ENCODE peak calls at places on chromosome 1, in eight cellular contexts. H is heart left ventricle; I is CD8-positive, alpha-beta T cell; S is colonic mucosa; Z is spleen; V is BE2C; E is stomach; T is Panc1. F is an unnamed sample. For H3K4me1, the result is how much of the 10 kb centered on the place peaks cover.

GRCh38 chr1:207644852-207645631 is at the start of gene CR1L:
- DNase-seq in H (peak), I (peak), S (peak), Z (peak), V (peak), E (peak), T (no peak), F (peak)

GRCh38 chr1:183019860-183020259 is 3.4 kb upstream of the LAMC1 start:
- DNase-seq in H (peak), I (no peak), S (no peak), Z (no peak), V (no peak), E (peak), T (no peak), F (no peak)

GRCh38 chr1:29047142-29047541 is 76.6 kb downstream of the TMEM200B start:
- DNase-seq in H (no peak), I (no peak), S (no peak), Z (no peak), V (no peak), E (no peak), T (no peak), F (no peak)

GRCh38 chr1:89989791-89990190 is 5.1 kb upstream of the ZNF326 start:
- DNase-seq in H (no peak), I (no peak), S (peak), Z (no peak), V (no peak), E (no peak), T (no peak), F (no peak)

GRCh38 chr1:1058921-1059493 is 15.1 kb downstream of the RNF223 start:
- DNase-seq in H (no peak), I (no peak), S (no peak), Z (peak), V (peak), E (no peak), T (no peak), F (no peak)

GRCh38 chr1:200977071-200977754 is 46.3 kb downstream of the KIF21B start:
- DNase-seq in H (no peak), I (no peak), S (no peak), Z (no peak), V (no peak), E (no peak), T (no peak), F (peak)

GRCh38 chr1:109513110-109513702 is 3.7 kb upstream of the AMIGO1 start:
- DNase-seq in H (no peak), I (no peak), S (no peak), Z (no peak), V (no peak), E (no peak), T (no peak), F (no peak)

GRCh38 chr1:67583462-67583950 is 101.5 kb upstream of the GADD45A start:
- DNase-seq in H (no peak), I (no peak), S (no peak), Z (no peak), V (no peak), E (no peak), T (no peak), F (no peak)

GRCh38 chr1:6603424-6603850 is 768 bp upstream of the KLHL21 start:
- DNase-seq in H (peak), I (peak), S (peak), Z (peak), V (peak), E (peak), T (no peak), F (peak)

GRCh38 chr1:156662588-156663055 is 14.6 kb downstream of the NES start:
- DNase-seq in H (no peak), I (no peak), S (no peak), Z (no peak), V (no peak), E (no peak), T (no peak), F (no peak)
- H3K4me1 ChIP-seq in H (half or more), I (under half), S (under half), Z (half or more), V (under half), E (half or more), T (half or more), F (under half)

GRCh38 chr1:212956231-212956630 is 5.9 kb downstream of the VASH2 start:
- DNase-seq in H (no peak), I (no peak), S (no peak), Z (no peak), V (no peak), E (no peak), T (no peak), F (no peak)

GRCh38 chr1:212959266-212960220 is 9.2 kb downstream of the VASH2 start:
- DNase-seq in H (no peak), I (no peak), S (no peak), Z (no peak), V (no peak), E (no peak), T (no peak), F (no peak)

GRCh38 chr1:212957546-212957945 is 7.2 kb downstream of the VASH2 start:
- DNase-seq in H (no peak), I (no peak), S (no peak), Z (no peak), V (no peak), E (no peak), T (no peak), F (no peak)

GRCh38 chr1:212960932-212961331 is 10.6 kb downstream of the VASH2 start:
- DNase-seq in H (no peak), I (no peak), S (no peak), Z (no peak), V (no peak), E (no peak), T (no peak), F (no peak)

GRCh38 chr1:212958175-212958574 is 7.8 kb downstream of the VASH2 start:
- DNase-seq in H (no peak), I (no peak), S (no peak), Z (no peak), V (no peak), E (no peak), T (no peak), F (no peak)
- H3K4me1 ChIP-seq in H (under half), I (under half), S (under half), Z (under half), V (under half), E (under half), T (under half), F (under half)

GRCh38 chr1:51624851-51625250 is 8.0 kb downstream of the OSBPL9 start:
- DNase-seq in H (no peak), I (no peak), S (no peak), Z (no peak), V (no peak), E (no peak), T (no peak), F (no peak)

GRCh38 chr1:51621841-51622454 is 5.1 kb downstream of the OSBPL9 start:
- DNase-seq in H (no peak), I (no peak), S (no peak), Z (no peak), V (no peak), E (no peak), T (no peak), F (no peak)

GRCh38 chr1:51623450-51623849 is 6.6 kb downstream of the OSBPL9 start:
- DNase-seq in H (no peak), I (no peak), S (no peak), Z (no peak), V (no peak), E (no peak), T (no peak), F (no peak)

GRCh38 chr1:51622455-51622913 is 5.6 kb downstream of the OSBPL9 start:
- DNase-seq in H (peak), I (no peak), S (peak), Z (no peak), V (peak), E (peak), T (peak), F (no peak)

DNA sequence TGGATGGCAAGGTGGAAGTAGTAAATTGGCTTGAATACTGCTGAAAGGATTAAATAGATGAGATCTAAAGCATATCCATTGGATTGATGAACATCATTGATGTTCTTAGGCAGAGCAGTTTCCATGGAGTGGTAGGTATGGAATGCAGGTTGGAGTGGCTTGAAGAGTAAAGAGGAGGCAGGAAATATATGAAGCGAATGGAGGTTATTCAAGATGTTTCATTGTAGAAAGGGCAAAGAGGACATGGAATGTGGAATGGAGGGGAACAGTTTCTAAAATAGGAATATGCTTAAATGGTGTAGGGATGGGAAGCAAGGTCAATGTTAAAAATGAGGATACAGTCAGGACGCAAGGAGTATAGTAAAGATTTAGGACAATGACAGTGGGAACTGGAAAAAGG is 6.1 kb downstream of the OSBPL9 start:
- DNase-seq in H (no peak), I (no peak), S (no peak), Z (no peak), V (no peak), E (no peak), T (no peak), F (no peak)
- H3K4me1 ChIP-seq in H (half or more), I (under half), S (under half), Z (under half), V (under half), E (half or more), T (half or more), F (under half)

DNA sequence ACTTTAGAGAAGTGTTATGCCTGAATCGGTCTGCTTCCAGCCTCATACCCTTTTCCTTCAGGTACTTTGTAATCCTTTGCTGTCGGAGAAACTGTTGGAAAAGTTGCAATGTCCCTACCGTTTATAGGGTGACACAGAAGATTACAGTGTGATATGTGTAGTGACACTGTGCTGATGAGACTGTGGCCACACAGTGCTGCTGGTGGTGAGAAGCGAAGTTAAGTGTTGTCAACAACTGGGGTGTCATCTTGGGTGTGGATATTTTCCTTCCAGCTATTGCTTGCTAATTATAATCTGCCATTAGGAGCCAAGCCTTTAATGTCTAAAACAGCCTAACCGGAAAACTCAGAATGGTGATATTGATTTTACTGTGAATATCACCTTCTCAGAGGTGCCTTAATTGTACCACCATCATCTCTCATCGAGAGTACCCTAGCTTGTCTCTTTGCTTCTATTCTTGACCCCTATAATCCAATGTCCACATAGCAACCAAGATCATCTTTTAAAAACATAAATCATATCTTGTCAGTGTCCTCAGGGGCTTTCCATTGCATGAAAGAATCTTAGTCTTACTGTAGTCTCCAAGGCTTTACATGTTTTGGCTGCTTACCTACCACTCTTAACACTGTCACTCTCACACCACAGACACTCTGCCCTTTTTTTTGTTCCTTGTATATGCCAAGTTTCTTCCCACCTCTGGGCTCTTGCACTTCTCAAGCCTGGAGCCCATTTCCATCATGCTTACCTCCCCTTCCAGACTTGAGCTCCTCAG is 89.4 kb upstream of the PGD start:
- DNase-seq in H (no peak), I (no peak), S (no peak), Z (no peak), V (no peak), E (no peak), T (no peak), F (no peak)
- H3K4me1 ChIP-seq in H (under half), I (under half), S (under half), Z (under half), V (under half), E (under half), T (under half), F (under half)

GRCh38 chr1:61125895-61126294 is 43.5 kb downstream of the NFIA start:
- DNase-seq in H (no peak), I (no peak), S (no peak), Z (no peak), V (no peak), E (no peak), T (no peak), F (no peak)
- H3K4me1 ChIP-seq in H (half or more), I (under half), S (under half), Z (under half), V (under half), E (under half), T (under half), F (under half)

GRCh38 chr1:203451849-203452784 is 23.5 kb upstream of the PRELP start:
- DNase-seq in H (no peak), I (no peak), S (no peak), Z (no peak), V (no peak), E (no peak), T (no peak), F (no peak)

GRCh38 chr1:203454986-203455471 is 20.6 kb upstream of the PRELP start:
- DNase-seq in H (no peak), I (no peak), S (no peak), Z (no peak), V (no peak), E (no peak), T (no peak), F (no peak)

GRCh38 chr1:203450541-203451149 is 25.0 kb upstream of the PRELP start:
- DNase-seq in H (no peak), I (no peak), S (no peak), Z (peak), V (no peak), E (no peak), T (no peak), F (no peak)

GRCh38 chr1:203453616-203454015 is 22.0 kb upstream of the PRELP start:
- DNase-seq in H (no peak), I (no peak), S (no peak), Z (no peak), V (no peak), E (no peak), T (no peak), F (no peak)

GRCh38 chr1:203453016-203453415 is 22.6 kb upstream of the PRELP start:
- DNase-seq in H (no peak), I (no peak), S (no peak), Z (peak), V (no peak), E (no peak), T (no peak), F (no peak)
- H3K4me1 ChIP-seq in H (under half), I (under half), S (under half), Z (under half), V (under half), E (under half), T (under half), F (under half)

GRCh38 chr1:151009674-151010345 is 1.6 kb downstream of the PRUNE1 start:
- DNase-seq in H (no peak), I (no peak), S (no peak), Z (no peak), V (no peak), E (no peak), T (no peak), F (no peak)

GRCh38 chr1:151007853-151008243 is 401 bp upstream of the PRUNE1 start:
- DNase-seq in H (no peak), I (no peak), S (no peak), Z (no peak), V (no peak), E (no peak), T (no peak), F (no peak)

GRCh38 chr1:151010346-151010726 is 2.1 kb downstream of the PRUNE1 start:
- DNase-seq in H (no peak), I (no peak), S (no peak), Z (no peak), V (no peak), E (no peak), T (no peak), F (no peak)

GRCh38 chr1:151009206-151009587 is 948 bp downstream of the PRUNE1 start:
- DNase-seq in H (no peak), I (no peak), S (no peak), Z (no peak), V (no peak), E (no peak), T (no peak), F (no peak)

DNA sequence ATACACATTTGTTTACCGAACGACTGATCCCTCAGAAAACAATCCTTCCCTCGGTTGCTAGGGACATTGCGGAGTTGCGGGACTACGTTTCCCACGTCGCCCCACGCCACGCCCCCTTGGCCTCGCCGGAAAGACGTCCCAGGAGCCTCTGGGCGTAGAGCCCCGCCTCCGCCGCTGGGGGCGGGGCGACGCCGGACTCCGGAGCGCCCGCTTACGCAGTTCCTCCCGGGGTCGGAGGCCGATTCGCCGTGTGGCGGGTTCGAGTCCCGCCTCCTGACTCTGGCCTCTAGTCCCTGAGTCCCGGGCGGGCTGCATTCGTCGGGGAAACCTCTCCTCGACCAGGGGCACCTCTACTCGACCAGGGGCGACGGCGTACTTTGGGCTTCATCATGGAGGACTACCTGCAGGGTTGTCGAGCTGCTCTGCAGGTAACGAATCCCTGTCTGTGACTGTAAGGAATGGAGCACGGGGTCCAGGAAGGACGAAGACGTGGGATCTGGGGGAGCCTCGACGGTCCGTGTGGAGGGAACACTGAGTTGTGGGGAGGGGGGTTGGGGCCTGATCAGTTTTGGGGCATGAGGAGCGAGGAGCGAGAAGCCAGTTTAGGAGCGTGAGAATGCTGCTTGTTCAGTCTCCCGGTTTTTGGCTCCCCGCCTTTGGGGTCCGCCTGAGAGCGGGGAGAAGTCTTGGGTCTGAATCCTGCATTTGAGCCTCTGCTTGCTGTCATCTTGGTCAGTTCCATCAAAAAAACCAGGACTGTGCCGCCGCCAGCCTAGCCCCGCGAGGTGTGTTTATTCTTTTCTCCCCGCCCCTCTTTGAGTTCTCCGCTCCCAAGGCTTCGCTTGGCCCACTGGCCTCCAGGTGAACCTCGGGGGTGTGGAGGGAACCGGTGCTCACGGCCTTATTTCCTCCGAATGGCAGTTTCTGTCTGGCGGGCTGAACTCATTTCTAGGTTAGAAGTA is at the start of gene PRUNE1:
- DNase-seq in H (peak), I (peak), S (peak), Z (peak), V (peak), E (peak), T (peak), F (peak)
- H3K4me1 ChIP-seq in H (half or more), I (half or more), S (under half), Z (half or more), V (under half), E (half or more), T (under half), F (under half)